ENCODE peak calls at places on chromosomes 11 and 22, in ten cellular contexts. C is HFFc6; Q is astrocyte of the cerebellum; G is B cell; S is caudate nucleus; J is CD8-positive, alpha-beta T cell; I is H9; T is T-helper 1 cell; X is stimulated activated CD4-positive, alpha-beta T cell treated with anti-CD3 and anti-CD28 coated beads, Interleukin-1b, Interleukin-23, amount 100 ng/mL, for 24 hours; M is Daoy. O is an unnamed sample.

GRCh38 chr22:37065961-37066360 is 14.4 kb downstream of the KCTD17 start:
- DNase-seq in C (no peak), Q (no peak), G (no peak), S (no peak), J (no peak), I (no peak), T (no peak), X (no peak), M (no peak), O (no peak)

GRCh38 chr11:34897171-34897870 is 18.9 kb downstream of the APIP start:
- DNase-seq in C (no peak), Q (no peak), G (no peak), S (no peak), J (no peak), I (no peak), T (no peak), X (no peak), M (no peak), O (no peak)

GRCh38 chr22:19440411-19441195 is 6.9 kb downstream of the C22orf39 start:
- DNase-seq in C (no peak), Q (no peak), G (no peak), S (no peak), J (no peak), I (no peak), T (no peak), X (no peak), M (no peak), O (no peak)

GRCh38 chr11:35235944-35236666 is 97.1 kb downstream of the CD44 start:
- DNase-seq in C (peak; percentile 71), Q (peak; percentile 82), G (no peak), S (no peak), J (peak; percentile 70), I (no peak), T (peak; percentile 56), X (no peak), M (peak; percentile 90), O (no peak)

GRCh38 chr11:126585388-126586302 is 230.2 kb downstream of the ST3GAL4 start:
- DNase-seq in C (peak; percentile 95), Q (peak; percentile 92), G (no peak), S (no peak), J (no peak), I (peak; percentile 81), T (no peak), X (no peak), M (peak; percentile 93), O (no peak)

GRCh38 chr11:129854229-129854805 is 38.7 kb downstream of the TMEM45B start:
- DNase-seq in C (no peak), Q (no peak), G (no peak), S (no peak), J (no peak), I (no peak), T (no peak), X (no peak), M (no peak), O (no peak)

GRCh38 chr22:20750461-20751184 is 23.3 kb upstream of the SERPIND1 start:
- DNase-seq in C (peak; percentile 66), Q (peak; percentile 55), G (no peak), S (no peak), J (no peak), I (no peak), T (no peak), X (peak; percentile 6), M (peak; percentile 90), O (peak; percentile 86)

GRCh38 chr11:2821891-2822290 is 63.7 kb downstream of the CDKN1C start:
- DNase-seq in C (no peak), Q (no peak), G (no peak), S (no peak), J (no peak), I (no peak), T (no peak), X (no peak), M (no peak), O (no peak)

GRCh38 chr11:114036156-114036811 is 23.2 kb upstream of the ZBTB16 start:
- DNase-seq in C (peak; percentile 28), Q (peak; percentile 29), G (peak; percentile 72), S (peak; percentile 25), J (peak; percentile 58), I (peak; percentile 93), T (peak; percentile 37), X (no peak), M (peak; percentile 76), O (peak; percentile 24)

GRCh38 chr11:46388619-46389449 is 2.7 kb downstream of the CHRM4 start:
- DNase-seq in C (no peak), Q (no peak), G (no peak), S (no peak), J (no peak), I (no peak), T (no peak), X (no peak), M (no peak), O (no peak)

GRCh38 chr11:66142370-66143263 is 72.5 kb downstream of the PACS1 start:
- DNase-seq in C (peak; percentile 73), Q (no peak), G (no peak), S (no peak), J (no peak), I (no peak), T (no peak), X (no peak), M (peak; percentile 25), O (no peak)

GRCh38 chr11:36500315-36500721 is 9.8 kb downstream of the TRAF6 start:
- DNase-seq in C (peak; percentile 90), Q (peak; percentile 73), G (no peak), S (no peak), J (no peak), I (no peak), T (no peak), X (no peak), M (peak; percentile 88), O (peak; percentile 51)

GRCh38 chr11:107816028-107816427 is 42.6 kb downstream of the SLC35F2 start:
- DNase-seq in C (no peak), Q (no peak), G (no peak), S (no peak), J (no peak), I (no peak), T (no peak), X (no peak), M (no peak), O (no peak)

GRCh38 chr11:111944651-111945051 is 7.5 kb downstream of the DIXDC1 start:
- DNase-seq in C (peak; percentile 92), Q (peak; percentile 74), G (no peak), S (no peak), J (no peak), I (no peak), T (no peak), X (no peak), M (peak; percentile 77), O (no peak)

O was measured in GM12865.